ENCODE peak calls at places on chromosome 11, in eight cellular contexts. W is dorsolateral prefrontal cortex, D is kidney epithelial cell, C is fibroblast of pulmonary artery, U is thoracic aorta, R is PC-9, I is tibial nerve, V is thyroid gland. X is an unnamed sample.

GRCh38 chr11:113562981-113563461 is 87.8 kb upstream of the DRD2 start:
- DNase-seq in V (no peak), C (no peak), U (no peak), D (no peak), R (no peak), W (peak), I (no peak), X (no peak)

GRCh38 chr11:17760102-17761029 is 25.8 kb downstream of the KCNC1 start:
- DNase-seq in I (no peak), D (no peak), V (peak), W (no peak), C (peak), R (peak), U (no peak), X (peak)

GRCh38 chr11:77312107-77312506 is 10.6 kb upstream of the GDPD4 start:
- DNase-seq in U (no peak), R (no peak), I (no peak), C (no peak), W (no peak), D (no peak), V (no peak), X (no peak)

GRCh38 chr11:122509091-122509490 is 146.4 kb upstream of the UBASH3B start:
- DNase-seq in R (no peak), C (no peak), I (no peak), U (no peak), D (no peak), W (no peak), V (no peak), X (no peak)

GRCh38 chr11:78312712-78313111 is 104.9 kb downstream of the GAB2 start:
- DNase-seq in W (no peak), R (no peak), D (no peak), I (no peak), V (no peak), C (no peak), U (no peak), X (no peak)

GRCh38 chr11:85949798-85950197 is 94.6 kb downstream of the CCDC83 start:
- DNase-seq in I (no peak), W (no peak), R (no peak), C (no peak), U (no peak), V (no peak), D (no peak), X (no peak)

GRCh38 chr11:71977743-71978418 is 20.8 kb upstream of the IL18BP start:
- DNase-seq in U (no peak), I (no peak), V (peak), D (no peak), W (peak), R (peak), C (peak), X (peak)

GRCh38 chr11:114256176-114256897 is 39.9 kb upstream of the NNMT start:
- DNase-seq in U (no peak), W (no peak), D (no peak), C (no peak), I (no peak), V (no peak), R (no peak), X (no peak)

GRCh38 chr11:59247535-59248227 is 35.0 kb upstream of the MPEG1 start:
- DNase-seq in I (peak), C (peak), V (peak), D (no peak), W (no peak), R (peak), U (no peak), X (peak)

GRCh38 chr11:64406221-64406946 is 47.4 kb downstream of the RPS6KA4 start:
- DNase-seq in I (no peak), U (no peak), V (no peak), D (no peak), C (peak), R (peak), W (no peak), X (no peak)

GRCh38 chr11:77046060-77046501 is 11.9 kb downstream of the B3GNT6 start:
- DNase-seq in U (no peak), C (peak), D (no peak), V (peak), I (no peak), W (no peak), R (peak), X (no peak)

GRCh38 chr11:77345621-77346020 is 44.1 kb upstream of the GDPD4 start:
- DNase-seq in I (no peak), D (no peak), W (no peak), V (no peak), R (no peak), C (peak), U (no peak), X (peak)

GRCh38 chr11:35658028-35658948 is 4.3 kb upstream of the TRIM44 start:
- DNase-seq in D (no peak), U (no peak), C (no peak), V (no peak), W (no peak), I (no peak), R (no peak), X (peak)

GRCh38 chr11:79290766-79291165 is 150.1 kb downstream of the TENM4 start:
- DNase-seq in U (no peak), V (peak), R (no peak), D (no peak), W (no peak), C (no peak), I (no peak), X (no peak)

GRCh38 chr11:78715639-78716311 is 141.1 kb upstream of the NARS2 start:
- DNase-seq in R (peak), C (peak), U (peak), D (peak), W (peak), I (no peak), V (peak), X (peak)

GRCh38 chr11:119085523-119085878 is 820 bp downstream of the HMBS start:
- DNase-seq in D (no peak), R (no peak), U (no peak), V (no peak), W (peak), I (no peak), C (no peak), X (no peak)

GRCh38 chr11:115276182-115276581 is 228.0 kb downstream of the CADM1 start:
- DNase-seq in C (no peak), V (no peak), W (no peak), I (no peak), R (no peak), D (no peak), U (no peak), X (no peak)

GRCh38 chr11:50037282-50037681 is 4.6 kb downstream of the OR4C45 start:
- DNase-seq in C (no peak), U (no peak), D (no peak), R (no peak), I (no peak), V (no peak), W (no peak), X (no peak)

GRCh38 chr11:100870138-100870537 is 183.1 kb downstream of the ARHGAP42 start:
- DNase-seq in I (no peak), W (no peak), D (no peak), V (no peak), R (no peak), U (no peak), C (no peak), X (no peak)

GRCh38 chr11:134861490-134862107 is 449.6 kb upstream of the B3GAT1 start:
- DNase-seq in U (no peak), W (no peak), C (no peak), I (no peak), R (no peak), D (no peak), V (no peak), X (no peak)

GRCh38 chr11:75169101-75169885 is 18.4 kb downstream of the SLCO2B1 start:
- DNase-seq in D (no peak), C (no peak), U (no peak), R (no peak), W (no peak), V (no peak), I (no peak), X (no peak)

GRCh38 chr11:117479372-117479771 is 151.7 kb downstream of the CEP164 start:
- DNase-seq in R (no peak), W (no peak), I (no peak), V (no peak), U (no peak), D (no peak), C (no peak), X (no peak)

GRCh38 chr11:9120659-9121350 is 29.4 kb upstream of the SCUBE2 start:
- DNase-seq in I (no peak), V (no peak), U (no peak), R (no peak), C (no peak), D (no peak), W (no peak), X (no peak)

GRCh38 chr11:116601734-116602636 is 170.8 kb downstream of the BUD13 start:
- DNase-seq in U (no peak), V (no peak), R (no peak), D (no peak), W (peak), I (no peak), C (peak), X (no peak)

GRCh38 chr11:120834686-120835225 is 189.1 kb upstream of the TBCEL start:
- DNase-seq in C (no peak), R (no peak), V (no peak), U (no peak), W (no peak), I (no peak), D (peak), X (no peak)

DNA sequence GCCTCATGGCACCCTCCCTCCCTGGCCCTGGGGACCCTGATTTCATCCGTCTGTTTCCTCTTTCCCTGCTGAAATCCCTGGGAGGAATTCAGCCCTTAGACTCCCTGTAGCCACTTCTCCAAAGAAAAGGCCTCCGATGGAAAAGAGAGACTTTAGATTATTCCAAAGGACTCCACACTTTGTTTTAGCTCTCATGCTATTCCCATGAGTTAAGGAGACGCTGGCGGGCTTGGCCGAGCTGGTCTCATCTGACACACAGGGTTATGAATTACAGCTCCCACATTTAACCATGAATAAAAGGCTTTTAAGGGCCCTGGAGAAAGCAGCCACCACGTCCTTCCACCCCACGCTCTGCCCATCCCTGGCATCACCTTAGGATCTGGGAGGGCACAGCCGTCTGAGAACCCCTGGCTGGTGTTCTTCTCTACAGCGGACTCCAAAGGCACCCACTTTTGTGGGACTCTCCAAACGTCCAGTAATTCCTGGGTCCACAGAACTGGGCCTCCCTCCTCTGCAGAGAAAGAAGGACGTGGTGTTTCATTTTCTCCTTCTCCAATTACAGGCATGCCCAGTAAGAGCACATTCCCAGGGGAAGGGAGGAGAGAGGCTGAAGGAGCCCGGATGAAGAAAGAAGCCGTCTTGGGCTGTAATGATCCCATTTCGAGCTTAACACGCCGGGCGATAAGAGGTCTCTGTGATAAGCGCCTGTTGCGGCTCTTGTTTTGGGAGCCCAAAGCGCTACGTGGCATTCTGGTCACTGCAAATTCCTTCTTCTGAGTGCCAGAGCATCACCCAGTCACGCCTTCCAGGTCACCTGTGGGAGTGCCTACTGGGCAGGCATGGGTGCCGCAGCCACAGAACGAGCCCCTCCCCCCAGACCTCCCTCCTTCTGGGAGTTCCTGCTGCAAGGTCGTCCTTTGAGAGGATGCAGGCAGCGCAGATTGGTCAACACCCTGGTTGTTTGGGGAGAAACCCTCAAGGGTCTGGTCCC is 57.3 kb downstream of the ANO1 start:
- DNase-seq in R (no peak), I (no peak), W (no peak), D (no peak), V (no peak), U (no peak), C (peak), X (peak)
- TF ChIP-seq CTCF in R (no peak), I (no peak), W (no peak), D (no peak), V (no peak), U (no peak), C (no peak), X (no peak)

GRCh38 chr11:26777276-26777939 is 55.5 kb upstream of the SLC5A12 start:
- DNase-seq in R (no peak), W (no peak), V (peak), U (no peak), C (no peak), I (no peak), D (no peak), X (no peak)
- H3K4me3 ChIP-seq in R (no peak), W (no peak), V (no peak), U (no peak), C (no peak), I (no peak), D (no peak), X (no peak)

DNA sequence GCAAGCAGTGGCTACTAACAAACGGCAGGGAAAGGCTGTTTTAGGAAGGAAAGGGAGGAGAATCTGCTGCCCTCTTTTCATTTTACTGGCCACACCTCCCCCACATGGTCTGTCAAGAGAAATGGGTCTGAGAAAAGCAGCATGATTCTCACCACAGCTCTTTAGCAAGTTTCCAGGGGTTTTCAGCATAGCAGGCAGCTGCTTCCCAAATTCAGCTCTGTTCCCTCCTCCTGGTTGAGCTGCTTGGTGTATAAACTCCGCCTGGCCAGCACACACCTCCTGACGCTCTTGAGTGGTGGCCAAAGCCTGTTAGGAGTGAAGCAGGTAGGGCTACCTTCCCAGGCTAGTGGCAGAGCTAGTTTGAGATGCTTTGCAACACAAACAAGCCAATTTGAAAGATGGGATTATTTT is 438.5 kb upstream of the CCDC90B start:
- DNase-seq in D (no peak), V (peak), I (no peak), W (peak), C (peak), U (no peak), R (peak), X (no peak)
- TF ChIP-seq CTCF in D (no peak), V (no peak), I (no peak), W (no peak), C (no peak), U (no peak), R (no peak), X (no peak)

DNA sequence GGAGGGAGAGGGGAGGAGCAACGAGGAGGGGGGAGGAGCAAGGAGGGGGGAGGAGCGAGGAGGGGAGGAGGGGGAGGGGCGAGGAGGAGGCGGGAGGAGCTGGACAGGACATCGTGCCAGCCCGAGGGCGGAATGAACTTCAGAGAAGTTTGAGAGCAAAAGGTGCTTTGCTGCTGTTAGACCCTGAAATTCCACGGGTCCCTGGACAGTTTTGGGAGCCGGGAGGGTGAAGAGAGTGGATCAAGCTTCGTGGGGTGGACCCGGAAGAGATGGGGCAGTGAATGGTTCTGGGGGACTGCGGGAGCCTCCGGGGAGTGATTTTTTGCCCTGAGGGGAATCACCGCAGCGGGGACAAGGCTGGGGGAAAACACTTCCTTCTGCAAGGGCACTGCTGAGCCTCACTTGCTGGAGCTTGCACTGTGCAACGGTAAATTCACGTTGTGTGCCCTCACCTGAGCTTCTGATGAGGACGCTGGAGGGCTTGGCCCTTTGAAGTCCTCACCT is 10.7 kb upstream of the NLRP6 start:
- DNase-seq in R (peak), U (no peak), V (no peak), W (peak), C (no peak), I (no peak), D (no peak), X (no peak)
- H3K4me3 ChIP-seq in R (peak), U (peak), V (no peak), W (peak), C (no peak), I (peak), D (no peak), X (no peak)

X was measured in foreskin fibroblast.